ENCODE peak calls at places on chromosomes 7 and 10, in ten cellular contexts. M, Z, O, E, A, H, I, P, N and K are unnamed samples.

GRCh38 chr7:84865560-84865959 is 321.3 kb downstream of the SEMA3D start:
- DNase-seq in M (no peak), Z (no peak), O (no peak), E (no peak), A (no peak), H (no peak), I (no peak), P (no peak), N (no peak), K (no peak)

GRCh38 chr10:89516149-89516832 is 19.1 kb downstream of the SLC16A12 start:
- DNase-seq in M (no peak), Z (no peak), O (peak), E (peak), A (no peak), H (no peak), I (no peak), P (no peak), N (peak), K (peak)

GRCh38 chr7:91137969-91138368 is 126.3 kb upstream of the FZD1 start:
- DNase-seq in M (no peak), Z (no peak), O (no peak), E (no peak), A (no peak), H (no peak), I (no peak), P (no peak), N (no peak), K (no peak)

GRCh38 chr7:41890631-41891265 is 187.9 kb upstream of the INHBA start:
- DNase-seq in M (no peak), Z (no peak), O (no peak), E (no peak), A (no peak), H (no peak), I (no peak), P (no peak), N (peak), K (no peak)

GRCh38 chr10:113226404-113226803 is 276.4 kb downstream of the TCF7L2 start:
- DNase-seq in M (no peak), Z (no peak), O (no peak), E (no peak), A (no peak), H (no peak), I (no peak), P (no peak), N (no peak), K (no peak)

GRCh38 chr10:92697663-92698511 is 8.1 kb downstream of the HHEX start:
- DNase-seq in M (no peak), Z (no peak), O (no peak), E (peak), A (no peak), H (no peak), I (no peak), P (no peak), N (no peak), K (no peak)

GRCh38 chr10:86178401-86179142 is 188.0 kb downstream of the GRID1 start:
- DNase-seq in M (no peak), Z (no peak), O (no peak), E (no peak), A (no peak), H (peak), I (peak), P (no peak), N (no peak), K (no peak)

GRCh38 chr10:6228010-6228511 is 25.3 kb downstream of the PFKFB3 start:
- DNase-seq in M (no peak), Z (no peak), O (no peak), E (peak), A (no peak), H (no peak), I (no peak), P (no peak), N (peak), K (no peak)

GRCh38 chr7:133789951-133790350 is 337.2 kb upstream of the LRGUK start:
- DNase-seq in M (no peak), Z (no peak), O (peak), E (no peak), A (no peak), H (no peak), I (no peak), P (no peak), N (no peak), K (no peak)

GRCh38 chr7:32616625-32617024 is 121.3 kb downstream of the AVL9 start:
- DNase-seq in M (no peak), Z (no peak), O (peak), E (peak), A (no peak), H (no peak), I (no peak), P (no peak), N (peak), K (peak)

GRCh38 chr7:111090834-111091233 is at the start of gene LRRN3:
- DNase-seq in M (no peak), Z (peak), O (no peak), E (no peak), A (no peak), H (no peak), I (no peak), P (no peak), N (peak), K (no peak)

GRCh38 chr7:68505721-68506120 is 1092.6 kb upstream of the AUTS2 start:
- DNase-seq in M (no peak), Z (no peak), O (no peak), E (no peak), A (no peak), H (no peak), I (no peak), P (no peak), N (no peak), K (no peak)

GRCh38 chr10:49750546-49750945 is 11.6 kb downstream of the OGDHL start:
- DNase-seq in M (no peak), Z (no peak), O (no peak), E (no peak), A (no peak), H (no peak), I (no peak), P (no peak), N (no peak), K (no peak)

GRCh38 chr7:114084381-114085312 is 165.8 kb upstream of the PPP1R3A start:
- DNase-seq in M (peak), Z (no peak), O (no peak), E (peak), A (no peak), H (no peak), I (no peak), P (no peak), N (peak), K (no peak)

GRCh38 chr10:15901889-15902288 is 41.6 kb upstream of the MINDY3 start:
- DNase-seq in M (no peak), Z (no peak), O (peak), E (no peak), A (no peak), H (no peak), I (no peak), P (no peak), N (no peak), K (no peak)

GRCh38 chr10:43046288-43046991 is 30.4 kb upstream of the RET start:
- DNase-seq in M (peak), Z (no peak), O (no peak), E (no peak), A (no peak), H (peak), I (no peak), P (no peak), N (no peak), K (no peak)

GRCh38 chr7:84389242-84389641 is 194.7 kb upstream of the SEMA3A start:
- DNase-seq in M (no peak), Z (no peak), O (no peak), E (no peak), A (no peak), H (no peak), I (no peak), P (no peak), N (no peak), K (no peak)

GRCh38 chr10:105073999-105074398 is 432.9 kb downstream of the SORCS3 start:
- DNase-seq in M (no peak), Z (no peak), O (peak), E (no peak), A (no peak), H (no peak), I (no peak), P (no peak), N (no peak), K (no peak)

GRCh38 chr10:125057158-125058001 is 103.0 kb downstream of the CTBP2 start:
- DNase-seq in M (no peak), Z (no peak), O (peak), E (no peak), A (no peak), H (no peak), I (no peak), P (no peak), N (peak), K (peak)

GRCh38 chr7:13421779-13422178 is 567.7 kb downstream of the ETV1 start:
- DNase-seq in M (no peak), Z (no peak), O (no peak), E (no peak), A (no peak), H (peak), I (no peak), P (no peak), N (no peak), K (no peak)

GRCh38 chr7:146591976-146592375 is 475.4 kb downstream of the CNTNAP2 start:
- DNase-seq in M (no peak), Z (no peak), O (no peak), E (no peak), A (no peak), H (no peak), I (no peak), P (no peak), N (no peak), K (no peak)

GRCh38 chr10:29784175-29784773 is 149.5 kb upstream of the SVIL start:
- DNase-seq in M (no peak), Z (no peak), O (peak), E (peak), A (no peak), H (no peak), I (peak), P (no peak), N (peak), K (peak)

GRCh38 chr10:43138757-43139241 is 554 bp downstream of the CSGALNACT2 start:
- DNase-seq in M (no peak), Z (peak), O (peak), E (peak), A (peak), H (no peak), I (peak), P (peak), N (peak), K (no peak)

GRCh38 chr10:5603091-5603847 is 63.1 kb downstream of the ASB13 start:
- DNase-seq in M (no peak), Z (no peak), O (no peak), E (no peak), A (no peak), H (no peak), I (no peak), P (no peak), N (no peak), K (no peak)

GRCh38 chr10:124619802-124620490 is 124.2 kb downstream of the FAM53B start:
- DNase-seq in M (no peak), Z (no peak), O (peak), E (no peak), A (no peak), H (no peak), I (no peak), P (no peak), N (no peak), K (no peak)

GRCh38 chr7:150341263-150342118 is at the start of gene RARRES2:
- DNase-seq in M (peak), Z (no peak), O (no peak), E (no peak), A (no peak), H (no peak), I (no peak), P (no peak), N (no peak), K (no peak)

GRCh38 chr7:17123020-17123419 is 175.4 kb upstream of the AHR start:
- DNase-seq in M (no peak), Z (no peak), O (peak), E (no peak), A (no peak), H (no peak), I (no peak), P (no peak), N (peak), K (peak)

GRCh38 chr7:78066599-78066998 is 268.0 kb downstream of the PHTF2 start:
- DNase-seq in M (no peak), Z (no peak), O (no peak), E (no peak), A (no peak), H (no peak), I (no peak), P (no peak), N (no peak), K (no peak)

GRCh38 chr10:62761115-62761514 is 43.4 kb upstream of the ADO start:
- DNase-seq in M (no peak), Z (no peak), O (no peak), E (peak), A (no peak), H (no peak), I (no peak), P (no peak), N (no peak), K (no peak)

GRCh38 chr10:3848768-3849643 is 64.0 kb upstream of the KLF6 start:
- DNase-seq in M (no peak), Z (no peak), O (peak), E (no peak), A (no peak), H (no peak), I (no peak), P (no peak), N (peak), K (no peak)

GRCh38 chr7:1856161-1856965 is 186.3 kb downstream of the ELFN1 start:
- DNase-seq in M (peak), Z (no peak), O (no peak), E (no peak), A (no peak), H (peak), I (no peak), P (no peak), N (peak), K (no peak)

GRCh38 chr10:123470570-123470969 is 195.6 kb upstream of the GPR26 start:
- DNase-seq in M (no peak), Z (no peak), O (no peak), E (no peak), A (no peak), H (no peak), I (no peak), P (no peak), N (no peak), K (no peak)

GRCh38 chr10:13970967-13971353 is 359.8 kb downstream of the FRMD4A start:
- DNase-seq in M (no peak), Z (no peak), O (no peak), E (no peak), A (no peak), H (no peak), I (no peak), P (no peak), N (no peak), K (no peak)